ENCODE peak calls at places on chromosomes 16 and 17, in four cellular contexts. I is fibroblast of villous mesenchyme, K is endothelial cell, E is HFF-Myc. W is an unnamed sample.

GRCh38 chr17:72812823-72813222 is 279.7 kb downstream of the SLC39A11 start:
- DNase-seq in I (peak), K (no peak), E (no peak), W (no peak)

GRCh38 chr16:87068751-87069150 is 248.4 kb downstream of the C16orf95 start:
- DNase-seq in I (no peak), K (no peak), E (no peak), W (no peak)

GRCh38 chr16:89313583-89313982 is 96.1 kb downstream of the ZNF778 start:
- DNase-seq in I (no peak), K (no peak), E (no peak), W (no peak)

GRCh38 chr17:33438136-33438535 is 145.0 kb upstream of the ASIC2 start:
- DNase-seq in I (peak), K (no peak), E (no peak), W (peak)

GRCh38 chr17:80012156-80012555 is 23.5 kb downstream of the TBC1D16 start:
- DNase-seq in I (no peak), K (no peak), E (no peak), W (no peak)

GRCh38 chr16:79874391-79874790 is 273.9 kb upstream of the MAF start:
- DNase-seq in I (no peak), K (no peak), E (no peak), W (no peak)

GRCh38 chr16:17312100-17312732 is 158.5 kb downstream of the XYLT1 start:
- DNase-seq in I (no peak), K (no peak), E (no peak), W (no peak)

GRCh38 chr17:47852113-47852949 is 1.4 kb upstream of the SP6 start:
- DNase-seq in I (no peak), K (no peak), E (no peak), W (no peak)

GRCh38 chr16:47285001-47285400 is 141.3 kb upstream of the NETO2 start:
- DNase-seq in I (peak), K (no peak), E (no peak), W (no peak)

GRCh38 chr16:3175157-3176153 is 12.5 kb upstream of the OR1F1 start:
- DNase-seq in I (no peak), K (no peak), E (no peak), W (no peak)

GRCh38 chr17:27564463-27564862 is 66.5 kb upstream of the LGALS9 start:
- DNase-seq in I (no peak), K (no peak), E (no peak), W (no peak)

GRCh38 chr17:19329136-19329535 is 33.4 kb downstream of the B9D1 start:
- DNase-seq in I (no peak), K (no peak), E (no peak), W (no peak)

GRCh38 chr17:17146791-17147406 is 59.2 kb downstream of the PLD6 start:
- DNase-seq in I (no peak), K (no peak), E (no peak), W (no peak)

DNA sequence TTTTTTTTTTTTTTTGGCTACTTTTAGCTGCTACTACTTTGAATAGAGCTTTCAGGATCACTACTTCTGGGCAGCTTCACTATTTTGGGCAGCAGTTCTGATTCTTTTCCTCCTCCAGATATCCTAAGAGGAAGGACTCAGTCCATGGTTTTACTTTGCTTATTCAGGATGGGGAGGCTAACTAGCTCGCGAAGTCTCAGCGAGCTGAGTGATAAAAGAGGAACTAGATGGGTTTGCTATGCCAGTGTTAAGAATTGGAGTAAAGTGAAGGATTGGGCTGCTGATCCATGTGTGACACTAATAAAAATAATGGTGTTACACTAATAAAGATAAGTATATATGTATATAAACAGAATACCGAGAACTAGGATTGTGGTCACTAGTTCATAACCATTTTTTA is 5.0 kb downstream of the IST1 start:
- DNase-seq in I (peak), K (no peak), E (no peak), W (no peak)
- TF ChIP-seq CTCF in I (no peak), K (no peak), E (no peak), W (no peak)

GRCh38 chr16:15055141-15056053 is 477 bp downstream of the NTAN1 start:
- DNase-seq in I (peak), K (no peak), E (no peak), W (peak)
- TF ChIP-seq CTCF in I (no peak), K (no peak), E (no peak), W (no peak)

GRCh38 chr16:82621796-82622195 is 5.0 kb upstream of the CDH13 start:
- DNase-seq in I (no peak), K (no peak), E (no peak), W (no peak)
- TF ChIP-seq CTCF in I (peak), K (no peak), E (no peak), W (peak)

GRCh38 chr16:50821586-50821985 is 79.7 kb downstream of the CYLD start:
- DNase-seq in I (no peak), K (no peak), E (peak), W (no peak)
- TF ChIP-seq CTCF in I (peak), K (no peak), E (peak), W (peak)

W was measured in AG10803.